ENCODE peak calls at places on chromosome 13, in eight cellular contexts. B is T1000; H is stimulated activated CD4-positive, alpha-beta T cell treated with anti-CD3 and anti-CD28 coated beads, TNF-alpha, amount 100 ng/mL, for 48 hours; S is HFFc6; T is stimulated activated CD8-positive, alpha-beta memory T cell treated with anti-CD3 and anti-CD28 coated beads, Interleukin-12 subunit alpha, Interleukin-12 subunit beta, amount 100 ng/mL, for 4 hours; O is activated naive CD8-positive, alpha-beta T cell treated with anti-CD3 and anti-CD28 coated beads for 36 hours; Q is psoas muscle; E is HT-29. R is an unnamed sample.

GRCh38 chr13:64871742-64872141 is 2358.4 kb downstream of the PCDH9 start:
- DNase-seq in H (no peak), S (no peak), B (no peak), E (no peak), O (no peak), Q (no peak), T (no peak), R (no peak)

GRCh38 chr13:113670541-113670940 is 3.5 kb downstream of the GRK1 start:
- DNase-seq in B (no peak), T (no peak), H (no peak), S (no peak), Q (peak), E (no peak), O (no peak), R (no peak)

GRCh38 chr13:79423801-79424642 is 18.0 kb upstream of the RBM26 start:
- DNase-seq in Q (no peak), B (no peak), T (no peak), H (no peak), S (peak), O (no peak), E (peak), R (no peak)

GRCh38 chr13:73169971-73170370 is 111.2 kb downstream of the KLF5 start:
- DNase-seq in S (no peak), Q (no peak), H (no peak), O (no peak), T (no peak), E (peak), B (no peak), R (no peak)

GRCh38 chr13:20696073-20696472 is 7.4 kb upstream of the IL17D start:
- DNase-seq in H (no peak), T (no peak), Q (no peak), O (no peak), B (no peak), E (no peak), S (no peak), R (no peak)

GRCh38 chr13:79560954-79561353 is 80.0 kb downstream of the NDFIP2 start:
- DNase-seq in S (no peak), T (no peak), B (no peak), Q (no peak), O (no peak), E (no peak), H (no peak), R (no peak)

GRCh38 chr13:24228852-24229458 is 68.4 kb downstream of the SPATA13 start:
- DNase-seq in H (no peak), S (peak), E (peak), Q (no peak), B (no peak), O (peak), T (no peak), R (peak)

GRCh38 chr13:92938481-92939020 is 288.1 kb upstream of the GPC6 start:
- DNase-seq in S (no peak), T (no peak), B (no peak), E (no peak), O (no peak), Q (no peak), H (no peak), R (no peak)

GRCh38 chr13:64808704-64809103 is 2421.4 kb downstream of the PCDH9 start:
- DNase-seq in E (no peak), O (no peak), T (no peak), B (no peak), Q (no peak), H (no peak), S (no peak), R (no peak)

GRCh38 chr13:100300708-100301107 is 211.8 kb downstream of the PCCA start:
- DNase-seq in H (no peak), S (no peak), Q (no peak), O (no peak), E (no peak), T (no peak), B (no peak), R (no peak)

GRCh38 chr13:19862511-19863313 is 737 bp downstream of the ZMYM5 start:
- DNase-seq in T (peak), Q (peak), S (peak), H (peak), B (no peak), O (peak), E (peak), R (no peak)

GRCh38 chr13:30091035-30091434 is 216.3 kb downstream of the KATNAL1 start:
- DNase-seq in T (no peak), E (no peak), O (no peak), S (no peak), H (no peak), B (no peak), Q (no peak), R (no peak)

GRCh38 chr13:35140321-35140720 is 198.3 kb downstream of the NBEA start:
- DNase-seq in H (no peak), E (no peak), Q (no peak), T (no peak), O (no peak), S (no peak), B (no peak), R (no peak)

GRCh38 chr13:44013666-44014291 is 134.1 kb downstream of the LACC1 start:
- DNase-seq in E (no peak), B (no peak), T (no peak), Q (no peak), H (no peak), S (peak), O (no peak), R (no peak)

GRCh38 chr13:97977982-97978381 is 24.5 kb downstream of the IPO5 start:
- DNase-seq in B (no peak), O (no peak), S (no peak), T (no peak), E (no peak), Q (no peak), H (no peak), R (no peak)

GRCh38 chr13:107025991-107026390 is 458.1 kb upstream of the ARGLU1 start:
- DNase-seq in E (peak), S (no peak), T (no peak), B (no peak), H (no peak), O (no peak), Q (no peak), R (no peak)

GRCh38 chr13:110528371-110528770 is 33.2 kb downstream of the RAB20 start:
- DNase-seq in S (no peak), O (no peak), B (no peak), H (no peak), T (no peak), Q (no peak), E (no peak), R (no peak)

GRCh38 chr13:112213467-112214245 is 146.7 kb downstream of the SOX1 start:
- DNase-seq in Q (no peak), B (no peak), H (no peak), T (no peak), O (no peak), E (peak), S (no peak), R (no peak)

GRCh38 chr13:32278456-32278855 is 36.7 kb downstream of the ZAR1L start:
- DNase-seq in Q (no peak), T (no peak), O (no peak), H (no peak), E (no peak), S (peak), B (no peak), R (no peak)

GRCh38 chr13:75458696-75459422 is 23.1 kb downstream of the TBC1D4 start:
- DNase-seq in S (no peak), T (no peak), O (no peak), Q (peak), H (no peak), E (no peak), B (no peak), R (no peak)

GRCh38 chr13:99307648-99308339 is 595 bp upstream of the GPR183 start:
- DNase-seq in S (peak), E (no peak), H (peak), O (peak), T (no peak), Q (no peak), B (no peak), R (no peak)

GRCh38 chr13:20363604-20364003 is 131.5 kb upstream of the GJB6 start:
- DNase-seq in S (no peak), O (no peak), T (no peak), Q (no peak), H (no peak), E (no peak), B (no peak), R (no peak)

GRCh38 chr13:112619730-112620639 is 32.0 kb upstream of the TUBGCP3 start:
- DNase-seq in O (peak), T (no peak), E (peak), B (no peak), S (no peak), Q (no peak), H (no peak), R (no peak)

GRCh38 chr13:95099541-95099940 is 201.7 kb downstream of the ABCC4 start:
- DNase-seq in B (no peak), T (no peak), E (no peak), O (no peak), S (peak), Q (no peak), H (no peak), R (no peak)

GRCh38 chr13:65917731-65918130 is 1312.4 kb downstream of the PCDH9 start:
- DNase-seq in S (no peak), B (no peak), O (no peak), E (no peak), T (no peak), H (no peak), Q (no peak), R (no peak)

GRCh38 chr13:75263741-75264407 is 218.1 kb downstream of the TBC1D4 start:
- DNase-seq in B (no peak), E (no peak), Q (no peak), H (no peak), S (peak), T (no peak), O (no peak), R (no peak)

GRCh38 chr13:43787998-43788397 is 1.2 kb upstream of the ENOX1 start:
- DNase-seq in H (no peak), E (peak), B (no peak), Q (no peak), S (peak), O (no peak), T (no peak), R (no peak)

GRCh38 chr13:101565327-101565726 is 112.9 kb downstream of the ITGBL1 start:
- DNase-seq in T (no peak), S (no peak), O (no peak), Q (no peak), H (no peak), E (no peak), B (no peak), R (no peak)

GRCh38 chr13:74132152-74132767 is 1.9 kb downstream of the KLF12 start:
- DNase-seq in E (no peak), Q (no peak), O (peak), H (no peak), S (no peak), B (no peak), T (no peak), R (no peak)

GRCh38 chr13:80901111-80902014 is 560.4 kb upstream of the SPRY2 start:
- DNase-seq in S (no peak), T (no peak), O (no peak), B (no peak), Q (no peak), H (no peak), E (no peak), R (no peak)

GRCh38 chr13:29905845-29906244 is 55.4 kb upstream of the UBL3 start:
- DNase-seq in E (peak), S (no peak), T (no peak), Q (no peak), O (no peak), H (no peak), B (no peak), R (no peak)

GRCh38 chr13:24630851-24631341 is 49.3 kb upstream of the ATP12A start:
- DNase-seq in Q (no peak), H (no peak), O (no peak), T (no peak), B (no peak), E (peak), S (no peak), R (no peak)

GRCh38 chr13:106028916-106029315 is 506.5 kb downstream of the EFNB2 start:
- DNase-seq in S (peak), T (no peak), B (no peak), O (no peak), E (no peak), H (no peak), Q (no peak), R (no peak)

GRCh38 chr13:75739244-75739868 is 103.2 kb downstream of the LMO7 start:
- DNase-seq in H (no peak), T (no peak), O (no peak), B (no peak), Q (no peak), S (no peak), E (no peak), R (no peak)

GRCh38 chr13:45231722-45232121 is 30.9 kb upstream of the KCTD4 start:
- DNase-seq in B (no peak), Q (no peak), S (peak), E (peak), T (no peak), H (no peak), O (no peak), R (no peak)

GRCh38 chr13:72166102-72166660 is 299.2 kb upstream of the DACH1 start:
- DNase-seq in E (peak), T (no peak), S (no peak), B (no peak), O (no peak), H (no peak), Q (no peak), R (no peak)